ENCODE peak calls at places on chromosome 4, in nine cellular contexts. X is OCI-M1; V is EL; O is stimulated activated CD8-positive, alpha-beta memory T cell treated with anti-CD3 and anti-CD28 coated beads, Interleukin-12 subunit alpha, Interleukin-12 subunit beta, amount 100 ng/mL, for 4 hours; Y is AG04450; B is Calu3; L is substantia nigra; K is germinal center; R is GM06990. I is an unnamed sample.

GRCh38 chr4:2269618-2270163 is 7.8 kb upstream of the MXD4 start:
- DNase-seq in X (no peak), V (no peak), O (no peak), Y (no peak), B (no peak), L (no peak), K (no peak), R (no peak), I (no peak)

GRCh38 chr4:141814499-141814898 is 178.1 kb downstream of the IL15 start:
- DNase-seq in X (no peak), V (no peak), O (no peak), Y (no peak), B (no peak), L (no peak), K (no peak), R (no peak), I (no peak)

GRCh38 chr4:14180983-14181601 is 553.6 kb upstream of the BOD1L1 start:
- DNase-seq in X (no peak), V (peak), O (no peak), Y (no peak), B (peak), L (no peak), K (no peak), R (no peak), I (peak)

GRCh38 chr4:72896515-72896914 is 173.0 kb downstream of the COX18 start:
- DNase-seq in X (no peak), V (peak), O (no peak), Y (peak), B (no peak), L (no peak), K (no peak), R (no peak), I (peak)

GRCh38 chr4:68630371-68630770 is 40.1 kb downstream of the UGT2B15 start:
- DNase-seq in X (no peak), V (no peak), O (no peak), Y (no peak), B (no peak), L (no peak), K (no peak), R (no peak), I (peak)

GRCh38 chr4:153079824-153080486 is 124.3 kb upstream of the TRIM2 start:
- DNase-seq in X (peak), V (no peak), O (no peak), Y (no peak), B (no peak), L (no peak), K (no peak), R (no peak), I (no peak)

GRCh38 chr4:32163125-32163524 is 1443.0 kb downstream of the PCDH7 start:
- DNase-seq in X (peak), V (no peak), O (no peak), Y (no peak), B (no peak), L (no peak), K (no peak), R (no peak), I (no peak)

GRCh38 chr4:3666263-3666662 is 99.9 kb upstream of the ADRA2C start:
- DNase-seq in X (no peak), V (no peak), O (no peak), Y (no peak), B (no peak), L (no peak), K (peak), R (peak), I (no peak)

GRCh38 chr4:168509786-168510185 is 12.9 kb downstream of the PALLD start:
- DNase-seq in X (peak), V (no peak), O (no peak), Y (peak), B (no peak), L (no peak), K (no peak), R (no peak), I (no peak)

GRCh38 chr4:96352051-96352517 is 512.2 kb downstream of the PDHA2 start:
- DNase-seq in X (peak), V (no peak), O (no peak), Y (no peak), B (peak), L (no peak), K (no peak), R (no peak), I (peak)

GRCh38 chr4:180993179-180993841 is 1249.9 kb upstream of the TENM3 start:
- DNase-seq in X (peak), V (no peak), O (no peak), Y (no peak), B (no peak), L (no peak), K (no peak), R (no peak), I (no peak)

GRCh38 chr4:127055349-127055748 is 577.4 kb upstream of the INTU start:
- DNase-seq in X (no peak), V (peak), O (no peak), Y (peak), B (no peak), L (peak), K (no peak), R (no peak), I (peak)

GRCh38 chr4:124940387-124940786 is 227.9 kb upstream of the ANKRD50 start:
- DNase-seq in X (no peak), V (peak), O (no peak), Y (peak), B (no peak), L (no peak), K (no peak), R (no peak), I (peak)

GRCh38 chr4:158170691-158171455 is 2.0 kb downstream of the GASK1B start:
- DNase-seq in X (no peak), V (peak), O (no peak), Y (no peak), B (peak), L (peak), K (no peak), R (peak), I (peak)

GRCh38 chr4:78040431-78040830 is 16.7 kb upstream of the FRAS1 start:
- DNase-seq in X (no peak), V (no peak), O (no peak), Y (no peak), B (no peak), L (no peak), K (no peak), R (no peak), I (no peak)

GRCh38 chr4:23279377-23279988 is 586.7 kb downstream of the GBA3 start:
- DNase-seq in X (peak), V (no peak), O (no peak), Y (no peak), B (no peak), L (no peak), K (no peak), R (no peak), I (peak)

GRCh38 chr4:187444061-187444460 is 551.5 kb upstream of the ZFP42 start:
- DNase-seq in X (no peak), V (peak), O (no peak), Y (no peak), B (no peak), L (no peak), K (no peak), R (no peak), I (no peak)

GRCh38 chr4:149765630-149766029 is 50.0 kb downstream of the IQCM start:
- DNase-seq in X (peak), V (peak), O (no peak), Y (no peak), B (no peak), L (no peak), K (no peak), R (no peak), I (peak)

GRCh38 chr4:114108869-114109268 is 129.4 kb upstream of the ARSJ start:
- DNase-seq in X (no peak), V (peak), O (no peak), Y (peak), B (no peak), L (no peak), K (no peak), R (no peak), I (peak)

GRCh38 chr4:139024686-139025085 is 9.1 kb downstream of the NOCT start:
- DNase-seq in X (no peak), V (no peak), O (no peak), Y (no peak), B (no peak), L (no peak), K (no peak), R (no peak), I (no peak)

GRCh38 chr4:175127314-175127713 is 209.2 kb downstream of the ADAM29 start:
- DNase-seq in X (no peak), V (peak), O (no peak), Y (no peak), B (no peak), L (no peak), K (no peak), R (no peak), I (peak)

GRCh38 chr4:7368296-7368695 is 66.4 kb downstream of the PSAPL1 start:
- DNase-seq in X (no peak), V (no peak), O (no peak), Y (no peak), B (no peak), L (no peak), K (no peak), R (no peak), I (no peak)

GRCh38 chr4:38985363-38986065 is 46.7 kb downstream of the TMEM156 start:
- DNase-seq in X (no peak), V (no peak), O (no peak), Y (no peak), B (no peak), L (no peak), K (peak), R (no peak), I (no peak)

I was measured in PC-3.